ENCODE peak calls at places on chromosomes 13 and 19, in eight cellular contexts. One of them, this sample, is unnamed.

GRCh38 chr19:42374826-42375376 is 15.2 kb downstream of the CNFN start:
- DNase-seq in psoas muscle: no peak
- DNase-seq in skeletal muscle cell: no peak
- DNase-seq in AG04450: no peak
- DNase-seq in body of pancreas: no peak
- DNase-seq in GM23248: no peak
- DNase-seq in breast epithelium: no peak
- DNase-seq in uterus: no peak
- DNase-seq in this sample: no peak

GRCh38 chr13:47039106-47039505 is 142.3 kb upstream of the HTR2A start:
- DNase-seq in psoas muscle: no peak
- DNase-seq in skeletal muscle cell: peak
- DNase-seq in AG04450: peak
- DNase-seq in body of pancreas: no peak
- DNase-seq in GM23248: peak
- DNase-seq in breast epithelium: no peak
- DNase-seq in uterus: no peak
- DNase-seq in this sample: no peak

GRCh38 chr19:32324631-32325215 is 20.7 kb upstream of the ZNF507 start:
- DNase-seq in psoas muscle: no peak
- DNase-seq in skeletal muscle cell: no peak
- DNase-seq in AG04450: no peak
- DNase-seq in body of pancreas: no peak
- DNase-seq in GM23248: peak
- DNase-seq in breast epithelium: no peak
- DNase-seq in uterus: no peak
- DNase-seq in this sample: no peak

GRCh38 chr13:86974995-86975328 is 696.2 kb upstream of the SLITRK5 start:
- DNase-seq in psoas muscle: no peak
- DNase-seq in skeletal muscle cell: no peak
- DNase-seq in AG04450: no peak
- DNase-seq in body of pancreas: no peak
- DNase-seq in GM23248: no peak
- DNase-seq in breast epithelium: no peak
- DNase-seq in uterus: no peak
- DNase-seq in this sample: peak

GRCh38 chr19:30023330-30023729 is 81.3 kb downstream of the URI1 start:
- DNase-seq in psoas muscle: no peak
- DNase-seq in skeletal muscle cell: no peak
- DNase-seq in AG04450: no peak
- DNase-seq in body of pancreas: no peak
- DNase-seq in GM23248: no peak
- DNase-seq in breast epithelium: no peak
- DNase-seq in uterus: no peak
- DNase-seq in this sample: no peak

GRCh38 chr13:44068737-44069136 is 189.0 kb downstream of the LACC1 start:
- DNase-seq in psoas muscle: no peak
- DNase-seq in skeletal muscle cell: peak
- DNase-seq in AG04450: peak
- DNase-seq in body of pancreas: no peak
- DNase-seq in GM23248: peak
- DNase-seq in breast epithelium: no peak
- DNase-seq in uterus: no peak
- DNase-seq in this sample: no peak

GRCh38 chr13:74219571-74219970 is 85.4 kb upstream of the KLF12 start:
- DNase-seq in psoas muscle: no peak
- DNase-seq in skeletal muscle cell: no peak
- DNase-seq in AG04450: no peak
- DNase-seq in body of pancreas: no peak
- DNase-seq in GM23248: no peak
- DNase-seq in breast epithelium: no peak
- DNase-seq in uterus: no peak
- DNase-seq in this sample: no peak

GRCh38 chr19:1862424-1863307 is 713 bp downstream of the KLF16 start:
- DNase-seq in psoas muscle: peak
- DNase-seq in skeletal muscle cell: no peak
- DNase-seq in AG04450: no peak
- DNase-seq in body of pancreas: no peak
- DNase-seq in GM23248: peak
- DNase-seq in breast epithelium: no peak
- DNase-seq in uterus: no peak
- DNase-seq in this sample: peak

GRCh38 chr19:664913-665443 is 2.0 kb upstream of the RNF126 start:
- DNase-seq in psoas muscle: peak
- DNase-seq in skeletal muscle cell: no peak
- DNase-seq in AG04450: peak
- DNase-seq in body of pancreas: peak
- DNase-seq in GM23248: peak
- DNase-seq in breast epithelium: peak
- DNase-seq in uterus: peak
- DNase-seq in this sample: peak

GRCh38 chr13:104181526-104182231 is 1115.5 kb upstream of the SLC10A2 start:
- DNase-seq in psoas muscle: no peak
- DNase-seq in skeletal muscle cell: no peak
- DNase-seq in AG04450: no peak
- DNase-seq in body of pancreas: no peak
- DNase-seq in GM23248: no peak
- DNase-seq in breast epithelium: no peak
- DNase-seq in uterus: no peak
- DNase-seq in this sample: no peak

GRCh38 chr13:37306778-37307544 is 201.5 kb upstream of the CSNK1A1L start:
- DNase-seq in psoas muscle: no peak
- DNase-seq in skeletal muscle cell: peak
- DNase-seq in AG04450: peak
- DNase-seq in body of pancreas: no peak
- DNase-seq in GM23248: peak
- DNase-seq in breast epithelium: no peak
- DNase-seq in uterus: no peak
- DNase-seq in this sample: no peak

DNA sequence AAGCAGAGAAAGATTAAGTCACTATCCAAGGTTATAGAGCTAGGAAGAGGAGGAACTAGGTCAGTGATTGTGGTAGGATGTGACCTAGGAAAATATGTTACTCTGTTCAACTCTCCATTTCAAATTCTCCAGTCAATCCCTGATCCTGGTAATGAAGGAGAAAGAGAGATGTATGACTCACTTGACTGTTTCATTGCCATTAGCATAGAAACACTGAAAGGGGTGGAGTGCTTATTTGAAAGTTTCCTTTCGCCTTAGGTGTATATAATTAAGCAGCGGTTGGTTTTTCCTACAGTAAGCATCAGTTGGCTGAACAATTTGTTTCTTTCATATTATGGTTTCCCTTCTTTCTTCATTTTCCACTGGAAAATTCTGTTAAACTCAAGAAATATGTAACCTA is 198.1 kb upstream of the CSNK1A1L start:
- DNase-seq in psoas muscle: no peak
- DNase-seq in skeletal muscle cell: no peak
- DNase-seq in AG04450: no peak
- DNase-seq in body of pancreas: no peak
- DNase-seq in GM23248: no peak
- DNase-seq in breast epithelium: no peak
- DNase-seq in uterus: no peak
- DNase-seq in this sample: no peak
- H3K4me3 ChIP-seq in psoas muscle: no peak
- H3K4me3 ChIP-seq in skeletal muscle cell: no peak
- H3K4me3 ChIP-seq in AG04450: no peak
- H3K4me3 ChIP-seq in body of pancreas: no peak
- H3K4me3 ChIP-seq in GM23248: no peak
- H3K4me3 ChIP-seq in breast epithelium: no peak
- H3K4me3 ChIP-seq in uterus: no peak
- H3K4me3 ChIP-seq in this sample: no peak

DNA sequence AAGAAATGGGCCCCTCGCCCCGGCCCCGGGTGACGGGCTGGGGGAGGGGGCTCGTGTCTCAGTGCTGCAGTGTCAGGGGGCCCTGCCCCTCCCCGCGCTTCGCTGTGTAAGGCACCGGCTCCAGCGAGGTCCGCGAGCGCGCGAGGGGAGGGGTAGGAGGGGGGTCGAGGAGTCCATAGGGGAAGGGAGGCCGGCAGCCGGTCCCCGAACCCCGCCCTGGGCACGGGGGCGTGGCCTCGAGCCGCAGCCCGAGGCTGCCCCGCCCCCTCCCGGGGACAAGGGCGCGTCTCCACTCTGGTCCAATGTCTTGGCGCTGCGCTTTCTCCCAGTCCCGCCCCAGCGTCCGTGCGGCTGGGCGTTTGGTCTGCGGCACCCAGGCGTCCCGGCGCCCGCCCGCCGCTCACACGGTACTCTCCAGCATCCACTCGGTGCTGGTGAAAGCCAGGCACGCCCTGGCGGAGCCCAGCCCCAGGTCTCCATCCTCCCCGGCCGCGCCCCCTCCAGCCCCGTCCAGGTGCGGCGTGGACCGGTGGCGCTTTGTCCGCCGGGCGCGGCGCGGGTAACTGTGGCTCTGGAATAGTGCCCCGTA is 11.1 kb downstream of the IFNL1 start:
- DNase-seq in psoas muscle: no peak
- DNase-seq in skeletal muscle cell: no peak
- DNase-seq in AG04450: no peak
- DNase-seq in body of pancreas: no peak
- DNase-seq in GM23248: peak
- DNase-seq in breast epithelium: no peak
- DNase-seq in uterus: no peak
- DNase-seq in this sample: peak
- H3K4me3 ChIP-seq in psoas muscle: peak
- H3K4me3 ChIP-seq in skeletal muscle cell: peak
- H3K4me3 ChIP-seq in AG04450: no peak
- H3K4me3 ChIP-seq in body of pancreas: no peak
- H3K4me3 ChIP-seq in GM23248: no peak
- H3K4me3 ChIP-seq in breast epithelium: no peak
- H3K4me3 ChIP-seq in uterus: no peak
- H3K4me3 ChIP-seq in this sample: peak

DNA sequence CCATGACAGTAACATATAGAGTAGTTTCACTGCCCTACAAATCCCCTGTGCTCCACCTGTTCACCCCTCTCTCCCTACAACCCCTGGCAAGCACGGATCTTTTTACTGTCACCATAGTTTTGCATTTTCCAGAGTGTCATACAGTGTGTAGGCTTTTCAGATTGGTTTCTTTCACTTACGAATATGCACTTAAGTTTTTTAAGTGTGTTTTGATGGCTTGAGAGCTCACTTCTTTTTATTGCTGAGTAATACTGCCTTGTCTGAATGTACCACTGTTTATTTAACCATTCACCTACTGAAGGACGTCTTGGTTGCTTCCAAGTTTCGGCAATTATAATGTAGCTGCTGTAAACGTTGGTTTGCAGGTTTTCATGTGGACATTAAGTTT is 175.1 kb downstream of the ITGBL1 start:
- DNase-seq in psoas muscle: no peak
- DNase-seq in skeletal muscle cell: no peak
- DNase-seq in AG04450: no peak
- DNase-seq in body of pancreas: no peak
- DNase-seq in GM23248: peak
- DNase-seq in breast epithelium: no peak
- DNase-seq in uterus: no peak
- DNase-seq in this sample: no peak
- H3K4me3 ChIP-seq in psoas muscle: peak
- H3K4me3 ChIP-seq in skeletal muscle cell: no peak
- H3K4me3 ChIP-seq in AG04450: peak
- H3K4me3 ChIP-seq in body of pancreas: no peak
- H3K4me3 ChIP-seq in GM23248: peak
- H3K4me3 ChIP-seq in breast epithelium: peak
- H3K4me3 ChIP-seq in uterus: no peak
- H3K4me3 ChIP-seq in this sample: no peak

GRCh38 chr13:28583661-28584091 is 75.3 kb upstream of the POMP start:
- DNase-seq in psoas muscle: no peak
- DNase-seq in skeletal muscle cell: no peak
- DNase-seq in AG04450: no peak
- DNase-seq in body of pancreas: no peak
- DNase-seq in GM23248: peak
- DNase-seq in breast epithelium: no peak
- DNase-seq in uterus: no peak
- DNase-seq in this sample: no peak

GRCh38 chr13:28584873-28585317 is 74.0 kb upstream of the POMP start:
- DNase-seq in psoas muscle: no peak
- DNase-seq in skeletal muscle cell: peak
- DNase-seq in AG04450: peak
- DNase-seq in body of pancreas: no peak
- DNase-seq in GM23248: peak
- DNase-seq in breast epithelium: no peak
- DNase-seq in uterus: no peak
- DNase-seq in this sample: no peak

GRCh38 chr13:28582892-28583240 is 76.1 kb upstream of the POMP start:
- DNase-seq in psoas muscle: no peak
- DNase-seq in skeletal muscle cell: no peak
- DNase-seq in AG04450: no peak
- DNase-seq in body of pancreas: no peak
- DNase-seq in GM23248: no peak
- DNase-seq in breast epithelium: no peak
- DNase-seq in uterus: no peak
- DNase-seq in this sample: no peak

GRCh38 chr13:28579334-28579733 is 79.6 kb upstream of the POMP start:
- DNase-seq in psoas muscle: no peak
- DNase-seq in skeletal muscle cell: no peak
- DNase-seq in AG04450: no peak
- DNase-seq in body of pancreas: no peak
- DNase-seq in GM23248: no peak
- DNase-seq in breast epithelium: no peak
- DNase-seq in uterus: no peak
- DNase-seq in this sample: peak

GRCh38 chr13:28582225-28582891 is 76.6 kb upstream of the POMP start:
- DNase-seq in psoas muscle: no peak
- DNase-seq in skeletal muscle cell: peak
- DNase-seq in AG04450: no peak
- DNase-seq in body of pancreas: no peak
- DNase-seq in GM23248: no peak
- DNase-seq in breast epithelium: no peak
- DNase-seq in uterus: no peak
- DNase-seq in this sample: no peak
- H3K4me3 ChIP-seq in psoas muscle: no peak
- H3K4me3 ChIP-seq in skeletal muscle cell: no peak
- H3K4me3 ChIP-seq in AG04450: no peak
- H3K4me3 ChIP-seq in body of pancreas: no peak
- H3K4me3 ChIP-seq in GM23248: no peak
- H3K4me3 ChIP-seq in breast epithelium: no peak
- H3K4me3 ChIP-seq in uterus: no peak
- H3K4me3 ChIP-seq in this sample: no peak

GRCh38 chr13:27920677-27921420 is 1.0 kb downstream of the PDX1 start:
- DNase-seq in psoas muscle: no peak
- DNase-seq in skeletal muscle cell: no peak
- DNase-seq in AG04450: no peak
- DNase-seq in body of pancreas: no peak
- DNase-seq in GM23248: peak
- DNase-seq in breast epithelium: no peak
- DNase-seq in uterus: no peak
- DNase-seq in this sample: peak

GRCh38 chr13:27921961-27922910 is 2.4 kb downstream of the PDX1 start:
- DNase-seq in psoas muscle: no peak
- DNase-seq in skeletal muscle cell: no peak
- DNase-seq in AG04450: no peak
- DNase-seq in body of pancreas: no peak
- DNase-seq in GM23248: no peak
- DNase-seq in breast epithelium: no peak
- DNase-seq in uterus: no peak
- DNase-seq in this sample: peak

GRCh38 chr13:27919934-27920676 is at the start of gene PDX1:
- DNase-seq in psoas muscle: no peak
- DNase-seq in skeletal muscle cell: no peak
- DNase-seq in AG04450: no peak
- DNase-seq in body of pancreas: no peak
- DNase-seq in GM23248: peak
- DNase-seq in breast epithelium: no peak
- DNase-seq in uterus: no peak
- DNase-seq in this sample: peak

GRCh38 chr13:27922974-27923612 is 3.3 kb downstream of the PDX1 start:
- DNase-seq in psoas muscle: no peak
- DNase-seq in skeletal muscle cell: no peak
- DNase-seq in AG04450: no peak
- DNase-seq in body of pancreas: no peak
- DNase-seq in GM23248: no peak
- DNase-seq in breast epithelium: no peak
- DNase-seq in uterus: no peak
- DNase-seq in this sample: no peak

GRCh38 chr13:27921421-27921960 is 1.7 kb downstream of the PDX1 start:
- DNase-seq in psoas muscle: no peak
- DNase-seq in skeletal muscle cell: no peak
- DNase-seq in AG04450: no peak
- DNase-seq in body of pancreas: no peak
- DNase-seq in GM23248: no peak
- DNase-seq in breast epithelium: no peak
- DNase-seq in uterus: no peak
- DNase-seq in this sample: peak
- H3K4me3 ChIP-seq in psoas muscle: peak
- H3K4me3 ChIP-seq in skeletal muscle cell: peak
- H3K4me3 ChIP-seq in AG04450: peak
- H3K4me3 ChIP-seq in body of pancreas: peak
- H3K4me3 ChIP-seq in GM23248: peak
- H3K4me3 ChIP-seq in breast epithelium: peak
- H3K4me3 ChIP-seq in uterus: no peak
- H3K4me3 ChIP-seq in this sample: peak

This sample was measured in neural progenitor cell.